ENCODE peak calls at places on chromosome 16, in four cellular contexts. One of them, this sample, is unnamed.

GRCh38 chr16:55502801-55503366 is 6.0 kb upstream of the LPCAT2 start:
- DNase-seq in EL: peak
- DNase-seq in stimulated activated CD8-positive, alpha-beta memory T cell treated with anti-CD3 and anti-CD28 coated beads, Interleukin-4, amount 100 ng/mL, for 24 hours: no peak
- DNase-seq in putamen: peak
- DNase-seq in this sample: no peak

GRCh38 chr16:8644513-8645140 is 23.1 kb downstream of the METTL22 start:
- DNase-seq in EL: no peak
- DNase-seq in stimulated activated CD8-positive, alpha-beta memory T cell treated with anti-CD3 and anti-CD28 coated beads, Interleukin-4, amount 100 ng/mL, for 24 hours: no peak
- DNase-seq in putamen: no peak
- DNase-seq in this sample: no peak

GRCh38 chr16:16868727-16869126 is 489.8 kb downstream of the NPIPA7 start:
- DNase-seq in EL: no peak
- DNase-seq in stimulated activated CD8-positive, alpha-beta memory T cell treated with anti-CD3 and anti-CD28 coated beads, Interleukin-4, amount 100 ng/mL, for 24 hours: no peak
- DNase-seq in putamen: no peak
- DNase-seq in this sample: no peak

GRCh38 chr16:3235856-3236669 is 1.1 kb upstream of the ZNF200 start:
- DNase-seq in EL: no peak
- DNase-seq in stimulated activated CD8-positive, alpha-beta memory T cell treated with anti-CD3 and anti-CD28 coated beads, Interleukin-4, amount 100 ng/mL, for 24 hours: peak
- DNase-seq in putamen: no peak
- DNase-seq in this sample: peak

GRCh38 chr16:82004651-82005490 is 6.4 kb downstream of the SDR42E1 start:
- DNase-seq in EL: no peak
- DNase-seq in stimulated activated CD8-positive, alpha-beta memory T cell treated with anti-CD3 and anti-CD28 coated beads, Interleukin-4, amount 100 ng/mL, for 24 hours: no peak
- DNase-seq in putamen: no peak
- DNase-seq in this sample: no peak

GRCh38 chr16:11251525-11252481 is 4.2 kb downstream of the SOCS1 start:
- DNase-seq in EL: no peak
- DNase-seq in stimulated activated CD8-positive, alpha-beta memory T cell treated with anti-CD3 and anti-CD28 coated beads, Interleukin-4, amount 100 ng/mL, for 24 hours: peak
- DNase-seq in putamen: no peak
- DNase-seq in this sample: no peak

GRCh38 chr16:77611386-77611785 is 110.9 kb upstream of the NUDT7 start:
- DNase-seq in EL: no peak
- DNase-seq in stimulated activated CD8-positive, alpha-beta memory T cell treated with anti-CD3 and anti-CD28 coated beads, Interleukin-4, amount 100 ng/mL, for 24 hours: no peak
- DNase-seq in putamen: no peak
- DNase-seq in this sample: no peak

GRCh38 chr16:49838639-49839461 is 17.1 kb downstream of the ZNF423 start:
- DNase-seq in EL: no peak
- DNase-seq in stimulated activated CD8-positive, alpha-beta memory T cell treated with anti-CD3 and anti-CD28 coated beads, Interleukin-4, amount 100 ng/mL, for 24 hours: no peak
- DNase-seq in putamen: no peak
- DNase-seq in this sample: no peak

GRCh38 chr16:234468-235305 is at the start of gene FAM234A:
- DNase-seq in EL: peak
- DNase-seq in stimulated activated CD8-positive, alpha-beta memory T cell treated with anti-CD3 and anti-CD28 coated beads, Interleukin-4, amount 100 ng/mL, for 24 hours: peak
- DNase-seq in putamen: peak
- DNase-seq in this sample: peak

GRCh38 chr16:89024546-89024945 is 47.5 kb upstream of the CBFA2T3 start:
- DNase-seq in EL: no peak
- DNase-seq in stimulated activated CD8-positive, alpha-beta memory T cell treated with anti-CD3 and anti-CD28 coated beads, Interleukin-4, amount 100 ng/mL, for 24 hours: no peak
- DNase-seq in putamen: no peak
- DNase-seq in this sample: no peak

GRCh38 chr16:2178321-2179106 is 17.9 kb downstream of the CASKIN1 start:
- DNase-seq in EL: no peak
- DNase-seq in stimulated activated CD8-positive, alpha-beta memory T cell treated with anti-CD3 and anti-CD28 coated beads, Interleukin-4, amount 100 ng/mL, for 24 hours: no peak
- DNase-seq in putamen: no peak
- DNase-seq in this sample: peak

GRCh38 chr16:47987136-47987535 is 168.7 kb downstream of the ABCC12 start:
- DNase-seq in EL: no peak
- DNase-seq in stimulated activated CD8-positive, alpha-beta memory T cell treated with anti-CD3 and anti-CD28 coated beads, Interleukin-4, amount 100 ng/mL, for 24 hours: no peak
- DNase-seq in putamen: no peak
- DNase-seq in this sample: no peak

GRCh38 chr16:67872131-67872630 is 671 bp upstream of the EDC4 start:
- DNase-seq in EL: no peak
- DNase-seq in stimulated activated CD8-positive, alpha-beta memory T cell treated with anti-CD3 and anti-CD28 coated beads, Interleukin-4, amount 100 ng/mL, for 24 hours: no peak
- DNase-seq in putamen: no peak
- DNase-seq in this sample: no peak

GRCh38 chr16:51150159-51150893 is 744 bp downstream of the SALL1 start:
- DNase-seq in EL: peak
- DNase-seq in stimulated activated CD8-positive, alpha-beta memory T cell treated with anti-CD3 and anti-CD28 coated beads, Interleukin-4, amount 100 ng/mL, for 24 hours: no peak
- DNase-seq in putamen: no peak
- DNase-seq in this sample: peak

GRCh38 chr16:674968-675883 is at the start of gene RHBDL1:
- DNase-seq in EL: peak
- DNase-seq in stimulated activated CD8-positive, alpha-beta memory T cell treated with anti-CD3 and anti-CD28 coated beads, Interleukin-4, amount 100 ng/mL, for 24 hours: no peak
- DNase-seq in putamen: no peak
- DNase-seq in this sample: peak

GRCh38 chr16:57480127-57480753 is 6.1 kb downstream of the DOK4 start:
- DNase-seq in EL: peak
- DNase-seq in stimulated activated CD8-positive, alpha-beta memory T cell treated with anti-CD3 and anti-CD28 coated beads, Interleukin-4, amount 100 ng/mL, for 24 hours: no peak
- DNase-seq in putamen: no peak
- DNase-seq in this sample: no peak

GRCh38 chr16:77790964-77791363 is 2.6 kb downstream of the VAT1L start:
- DNase-seq in EL: no peak
- DNase-seq in stimulated activated CD8-positive, alpha-beta memory T cell treated with anti-CD3 and anti-CD28 coated beads, Interleukin-4, amount 100 ng/mL, for 24 hours: no peak
- DNase-seq in putamen: no peak
- DNase-seq in this sample: no peak

GRCh38 chr16:4593069-4593468 is 21.6 kb downstream of the UBALD1 start:
- DNase-seq in EL: no peak
- DNase-seq in stimulated activated CD8-positive, alpha-beta memory T cell treated with anti-CD3 and anti-CD28 coated beads, Interleukin-4, amount 100 ng/mL, for 24 hours: no peak
- DNase-seq in putamen: no peak
- DNase-seq in this sample: peak